ENCODE peak calls at places on chromosome 6, in five cellular contexts. E, H, V, A and X are unnamed samples. For H3K4me1, the result is how much of the 10 kb centered on the place peaks cover.

GRCh38 chr6:104017410-104018381 is 842.0 kb downstream of the HACE1 start:
- DNase-seq in A (peak), H (no peak), E (no peak), V (no peak), X (no peak)

GRCh38 chr6:18503588-18504231 is 116.6 kb downstream of the RNF144B start:
- DNase-seq in A (no peak), V (peak), E (peak), H (no peak), X (no peak)

GRCh38 chr6:146484411-146484810 is 59.2 kb upstream of the RAB32 start:
- DNase-seq in V (no peak), H (no peak), A (no peak), E (no peak), X (no peak)

GRCh38 chr6:119960065-119960464 is 610.5 kb upstream of the MAN1A1 start:
- DNase-seq in H (no peak), A (no peak), V (no peak), E (peak), X (no peak)

GRCh38 chr6:54624216-54624615 is 222.4 kb upstream of the FAM83B start:
- DNase-seq in E (no peak), A (no peak), H (no peak), V (no peak), X (no peak)

GRCh38 chr6:33927551-33927950 is 123.7 kb upstream of the MLN start:
- DNase-seq in V (peak), A (no peak), E (no peak), H (no peak), X (no peak)

GRCh38 chr6:49966334-49966733 is 2.4 kb upstream of the DEFB114 start:
- DNase-seq in V (no peak), E (peak), H (no peak), A (no peak), X (no peak)

GRCh38 chr6:68197356-68197755 is 437.7 kb upstream of the ADGRB3 start:
- DNase-seq in A (no peak), V (no peak), H (no peak), E (no peak), X (no peak)

GRCh38 chr6:22332216-22332615 is 35.4 kb upstream of the PRL start:
- DNase-seq in A (no peak), E (no peak), H (no peak), V (no peak), X (no peak)

GRCh38 chr6:129501401-129502051 is 208.5 kb downstream of the ARHGAP18 start:
- DNase-seq in A (peak), H (peak), V (peak), E (peak), X (no peak)

GRCh38 chr6:18515767-18516166 is 128.6 kb downstream of the RNF144B start:
- DNase-seq in H (no peak), E (no peak), V (no peak), A (no peak), X (no peak)

DNA sequence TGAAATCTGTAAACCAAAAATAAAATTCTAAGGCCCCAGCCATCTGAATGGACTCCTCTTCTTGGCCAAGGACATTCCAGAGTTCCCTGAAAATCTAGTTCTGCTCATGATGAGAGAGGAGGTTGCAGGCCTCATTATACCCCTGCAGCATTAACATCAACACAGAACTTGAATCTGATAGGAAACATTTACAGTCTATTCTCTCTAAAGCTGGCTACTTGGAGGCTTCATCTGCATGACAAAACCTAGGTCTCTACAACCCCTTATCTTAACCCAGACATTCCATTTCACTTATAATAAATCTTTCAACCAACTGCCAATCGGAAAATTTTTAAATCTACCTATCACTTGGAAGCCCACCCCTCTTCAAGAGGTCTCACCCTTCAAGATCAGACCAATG is 15.7 kb downstream of the RTN4IP1 start:
- DNase-seq in E (peak), A (no peak), V (no peak), H (no peak), X (no peak)
- H3K27ac ChIP-seq in E (peak), A (no peak), V (no peak), H (no peak), X (no peak)

DNA sequence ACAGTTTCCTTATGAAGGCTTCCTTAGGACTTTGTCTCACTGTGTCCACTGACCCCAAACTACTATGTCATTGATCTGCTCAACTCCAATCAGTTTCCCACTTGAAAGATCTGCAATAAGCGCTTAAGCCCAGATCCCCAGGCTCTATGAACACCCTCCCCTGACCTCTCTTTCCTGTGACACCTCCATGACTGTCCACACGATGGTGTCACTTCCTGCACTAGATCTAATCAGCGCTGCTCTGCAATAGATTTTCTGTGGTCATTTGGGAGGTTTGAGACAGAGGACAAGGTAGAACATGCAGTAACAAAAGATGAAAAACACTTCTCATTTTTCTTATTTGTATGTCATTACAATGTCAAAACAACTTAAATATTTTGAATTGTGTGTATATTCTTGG is 304.6 kb upstream of the AGPAT4 start:
- DNase-seq in V (no peak), E (no peak), H (no peak), A (no peak), X (no peak)
- H3K4me1 ChIP-seq in V (under half), E (under half), H (under half), A (under half), X (under half)

GRCh38 chr6:112225691-112226090 is 28.7 kb downstream of the LAMA4 start:
- DNase-seq in A (no peak), V (peak), E (no peak), H (no peak), X (no peak)

GRCh38 chr6:112222111-112222726 is 32.1 kb downstream of the LAMA4 start:
- DNase-seq in H (no peak), E (no peak), A (no peak), V (peak), X (no peak)

GRCh38 chr6:112221561-112221960 is 32.8 kb downstream of the LAMA4 start:
- DNase-seq in H (no peak), A (no peak), E (no peak), V (no peak), X (no peak)

GRCh38 chr6:112223070-112223861 is 31.1 kb downstream of the LAMA4 start:
- DNase-seq in A (no peak), V (peak), H (no peak), E (no peak), X (no peak)

DNA sequence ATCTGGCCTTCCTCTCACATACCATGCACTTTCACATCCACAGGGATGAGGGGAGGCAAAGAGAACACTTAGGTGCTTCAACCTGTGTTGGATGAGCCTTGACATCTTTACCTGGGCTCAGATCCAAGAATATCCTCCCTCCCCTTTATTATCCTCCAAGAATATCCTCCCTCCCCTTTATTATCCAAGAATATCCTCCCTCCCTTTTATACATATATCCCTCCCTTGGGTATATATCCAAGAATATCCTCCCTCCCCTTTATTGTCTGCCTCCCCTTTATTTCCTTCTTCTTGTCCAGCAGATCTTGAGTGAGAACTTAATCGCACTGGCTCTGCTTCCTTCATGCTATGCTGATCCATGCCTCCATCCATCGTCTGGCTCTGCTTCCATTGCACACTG is 30.3 kb downstream of the LAMA4 start:
- DNase-seq in H (no peak), E (no peak), A (no peak), V (no peak), X (no peak)
- H3K27ac ChIP-seq in H (peak), E (no peak), A (peak), V (peak), X (no peak)

DNA sequence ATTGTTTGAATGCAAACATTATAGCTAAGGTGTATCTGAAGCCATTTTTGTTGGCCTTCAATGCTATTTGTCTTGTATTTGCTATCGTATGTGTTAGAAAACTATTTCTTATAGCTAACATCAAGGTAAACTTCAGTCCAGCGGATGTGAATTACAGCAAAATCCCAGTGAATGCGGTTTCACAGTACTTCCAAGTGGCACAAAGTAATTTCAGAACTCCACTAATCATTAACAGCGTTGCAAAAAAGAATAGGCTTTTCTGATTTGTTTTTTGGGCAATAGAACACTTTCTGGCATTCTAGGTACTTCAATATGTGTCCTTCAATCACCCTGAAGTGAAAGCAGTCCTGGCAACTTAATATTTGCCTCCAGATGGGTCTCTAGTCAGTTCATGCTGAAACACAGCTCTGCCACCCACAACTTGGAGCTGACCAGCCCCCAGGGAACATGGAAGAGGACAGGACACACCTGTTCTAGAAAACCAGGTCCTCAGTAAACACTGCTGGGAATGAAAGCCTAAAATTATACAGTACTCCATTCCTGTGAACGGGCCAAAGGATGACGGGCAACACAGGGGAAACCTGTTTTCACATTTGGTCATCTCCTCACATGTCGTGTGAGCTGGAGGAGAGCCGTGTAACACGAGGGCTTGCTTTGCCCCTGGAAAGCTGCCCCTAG is 9.7 kb upstream of the MRPS10 start:
- DNase-seq in A (no peak), E (no peak), H (no peak), V (no peak), X (no peak)
- H3K4me1 ChIP-seq in A (under half), E (under half), H (under half), V (under half), X (under half)

GRCh38 chr6:87919001-87919400 is 128.6 kb upstream of the SPACA1 start:
- DNase-seq in A (no peak), E (no peak), V (no peak), H (no peak), X (no peak)

GRCh38 chr6:87920245-87920644 is 127.4 kb upstream of the SPACA1 start:
- DNase-seq in E (no peak), H (no peak), V (no peak), A (no peak), X (no peak)

GRCh38 chr6:87917861-87918260 is 129.8 kb upstream of the SPACA1 start:
- DNase-seq in E (no peak), A (no peak), V (no peak), H (no peak), X (no peak)

GRCh38 chr6:87919416-87919815 is 128.2 kb upstream of the SPACA1 start:
- DNase-seq in H (no peak), A (no peak), V (no peak), E (no peak), X (no peak)

GRCh38 chr6:87918461-87918941 is 129.1 kb upstream of the SPACA1 start:
- DNase-seq in H (no peak), E (peak), V (no peak), A (no peak), X (no peak)
- H3K27ac ChIP-seq in H (no peak), E (no peak), V (no peak), A (no peak), X (no peak)

GRCh38 chr6:107660839-107661238 is 163.3 kb downstream of the SCML4 start:
- DNase-seq in V (no peak), A (no peak), E (no peak), H (no peak), X (no peak)
- H3K4me1 ChIP-seq in V (under half), A (under half), E (under half), H (under half), X (under half)

GRCh38 chr6:35427851-35428321 is 24.3 kb upstream of the FANCE start:
- DNase-seq in A (no peak), V (peak), H (no peak), E (peak), X (no peak)
- H3K27ac ChIP-seq in A (no peak), V (peak), H (no peak), E (no peak), X (no peak)

DNA sequence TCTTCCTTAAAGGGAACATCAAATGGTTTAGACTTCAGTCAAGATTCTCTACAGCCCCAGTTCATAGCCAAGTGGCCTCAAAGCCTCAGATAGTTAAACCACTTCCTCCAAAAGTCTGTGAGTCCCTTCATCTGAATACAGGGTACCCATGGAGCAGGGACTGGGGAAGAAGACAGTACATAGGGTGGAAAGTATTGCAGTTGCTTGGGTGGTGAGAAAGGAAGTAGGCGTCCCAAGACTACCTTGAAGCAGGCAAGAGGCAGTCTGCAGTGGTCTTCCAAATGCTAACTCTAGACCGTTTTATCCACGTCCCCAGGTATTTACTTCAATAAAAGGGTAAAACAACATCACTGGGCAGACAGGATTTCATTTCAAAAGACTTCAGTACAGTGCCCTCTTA is 2.0 kb downstream of the FYN start:
- DNase-seq in E (no peak), H (no peak), A (no peak), V (no peak), X (peak)
- H3K4me1 ChIP-seq in E (half or more), H (under half), A (under half), V (under half), X (under half)

GRCh38 chr6:11349880-11350279 is 117.4 kb upstream of the NEDD9 start:
- DNase-seq in A (no peak), H (no peak), E (no peak), V (no peak), X (no peak)

GRCh38 chr6:11357285-11357684 is 124.8 kb upstream of the NEDD9 start:
- DNase-seq in V (no peak), A (no peak), E (no peak), H (no peak), X (no peak)

GRCh38 chr6:11350294-11350693 is 117.8 kb upstream of the NEDD9 start:
- DNase-seq in E (no peak), V (peak), H (peak), A (no peak), X (no peak)

GRCh38 chr6:11356404-11357155 is 124.1 kb upstream of the NEDD9 start:
- DNase-seq in A (no peak), V (no peak), H (no peak), E (no peak), X (no peak)

DNA sequence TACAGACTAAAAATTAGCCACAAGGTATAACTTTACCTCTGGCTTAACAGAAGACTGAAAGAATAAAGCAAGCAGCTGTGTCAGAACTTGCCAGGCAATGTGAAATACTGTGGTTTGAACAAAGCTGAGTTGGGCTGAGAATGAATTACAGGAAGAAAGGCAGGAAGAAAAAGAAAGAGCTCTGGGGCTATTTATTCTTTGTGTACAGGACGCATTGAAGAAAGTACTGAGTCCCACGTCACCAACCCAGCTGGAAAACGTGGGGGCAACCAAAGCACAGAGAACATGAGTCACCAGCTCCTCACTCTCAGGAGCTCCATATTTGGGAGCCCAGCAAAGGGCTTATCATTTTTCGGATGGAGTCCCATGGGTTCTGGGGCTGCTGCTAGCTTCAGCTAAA is 121.6 kb upstream of the NEDD9 start:
- DNase-seq in H (no peak), V (peak), E (no peak), A (no peak), X (peak)
- H3K27ac ChIP-seq in H (peak), V (no peak), E (no peak), A (peak), X (no peak)